ENCODE peak calls at places on chromosomes 13 and 19, in nine cellular contexts. T is heart right ventricle, K is psoas muscle, F is colonic mucosa, X is pancreas, W is body of pancreas, R is WERI-Rb-1, V is tibial artery, P is GM23338. S is an unnamed sample.

GRCh38 chr19:53865918-53866696 is 1.6 kb upstream of the MYADM start:
- DNase-seq in T (peak; percentile 88), K (peak; percentile 89), F (peak; percentile 82), X (peak; percentile 75), W (peak; percentile 56), R (peak; percentile 22), V (peak; percentile 92), P (peak; percentile 85), S (peak; percentile 57)

GRCh38 chr19:11321206-11322126 is 18.0 kb downstream of the RAB3D start:
- DNase-seq in T (no peak), K (no peak), F (no peak), X (no peak), W (no peak), R (peak; percentile 78), V (no peak), P (peak; percentile 48), S (no peak)

GRCh38 chr13:23921451-23921888 is 24.2 kb upstream of the C1QTNF9B start:
- DNase-seq in T (no peak), K (no peak), F (peak; percentile 25), X (no peak), W (no peak), R (no peak), V (no peak), P (peak; percentile 90), S (no peak)

GRCh38 chr13:93284056-93284455 is 57.4 kb downstream of the GPC6 start:
- DNase-seq in T (no peak), K (no peak), F (no peak), X (no peak), W (no peak), R (peak; percentile 63), V (no peak), P (no peak), S (no peak)

GRCh38 chr19:8336665-8337064 is 6.4 kb downstream of the KANK3 start:
- DNase-seq in T (no peak), K (peak; percentile 9), F (no peak), X (no peak), W (no peak), R (no peak), V (no peak), P (no peak), S (no peak)

GRCh38 chr13:50424993-50425392 is 409.7 kb downstream of the KCNRG start:
- DNase-seq in T (no peak), K (no peak), F (no peak), X (no peak), W (no peak), R (no peak), V (no peak), P (no peak), S (no peak)

GRCh38 chr13:110944121-110944967 is 29.5 kb upstream of the ANKRD10 start:
- DNase-seq in T (no peak), K (peak; percentile 35), F (no peak), X (no peak), W (peak; percentile 70), R (peak; percentile 41), V (no peak), P (peak; percentile 60), S (no peak)

GRCh38 chr13:30552567-30552966 is 65.2 kb upstream of the USPL1 start:
- DNase-seq in T (no peak), K (no peak), F (no peak), X (no peak), W (no peak), R (no peak), V (no peak), P (no peak), S (no peak)

GRCh38 chr19:11096210-11096841 is 7.1 kb downstream of the LDLR start:
- DNase-seq in T (peak; percentile 60), K (peak; percentile 73), F (no peak), X (no peak), W (no peak), R (no peak), V (peak; percentile 77), P (no peak), S (no peak)

DNA sequence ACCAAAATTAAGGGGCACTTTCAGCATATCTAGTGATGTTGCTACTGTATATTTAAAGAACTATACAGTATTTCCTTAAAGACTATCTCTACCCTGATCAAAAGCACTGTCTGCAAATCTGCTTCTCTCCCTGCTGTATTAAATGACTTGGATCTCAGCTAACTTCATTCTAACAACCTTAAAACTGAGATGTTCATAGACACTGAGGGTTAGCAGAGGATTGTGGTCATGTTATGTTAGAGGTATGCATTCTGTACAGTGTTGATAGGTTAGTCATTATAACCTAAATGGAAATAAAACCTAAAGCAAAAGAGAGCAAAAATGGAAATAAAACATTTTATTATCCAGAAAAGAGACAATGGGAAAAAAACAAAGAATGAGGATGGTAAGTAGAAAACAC is 9.9 kb downstream of the GPR183 start:
- DNase-seq in T (no peak), K (no peak), F (no peak), X (no peak), W (no peak), R (no peak), V (no peak), P (no peak), S (no peak)
- H3K27ac ChIP-seq in T (no peak overlapping the region), K (no peak overlapping the region), F (peak overlapping the region; percentile 30), X (no peak overlapping the region), W (no peak overlapping the region), R (no peak overlapping the region), V (no peak overlapping the region), P (no peak overlapping the region), S (no peak overlapping the region)

DNA sequence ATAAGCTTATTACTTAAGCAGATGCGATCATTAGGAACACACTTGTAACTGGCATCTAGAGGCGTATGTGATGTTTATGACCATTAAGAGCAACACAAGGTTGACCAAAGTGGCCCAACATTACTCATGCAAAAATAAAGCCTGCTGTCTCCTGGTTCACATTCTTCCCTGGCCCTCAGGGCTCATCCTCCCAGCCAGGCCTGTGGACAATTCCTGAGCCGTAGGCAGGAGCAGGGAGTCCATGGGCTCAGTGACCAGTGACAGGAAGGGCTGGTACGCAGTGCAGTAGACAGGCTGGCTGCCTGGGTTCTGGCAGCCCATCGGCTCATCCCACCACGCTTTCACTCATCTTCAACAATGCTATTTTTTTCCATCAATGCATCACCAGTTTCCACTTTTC is 106.0 kb downstream of the STK24 start:
- DNase-seq in T (no peak), K (no peak), F (no peak), X (no peak), W (no peak), R (no peak), V (no peak), P (no peak), S (no peak)
- H3K36me3 ChIP-seq in T (no peaks in the 10 kb centered on the region), K (peaks cover 37% of the 10 kb centered on the region), F (peaks cover 10% of the 10 kb centered on the region), X (no peaks in the 10 kb centered on the region), W (no peaks in the 10 kb centered on the region), R (peaks cover 64% of the 10 kb centered on the region), V (peaks cover 4% of the 10 kb centered on the region), P (peaks cover 5% of the 10 kb centered on the region), S (peaks cover 22% of the 10 kb centered on the region)

DNA sequence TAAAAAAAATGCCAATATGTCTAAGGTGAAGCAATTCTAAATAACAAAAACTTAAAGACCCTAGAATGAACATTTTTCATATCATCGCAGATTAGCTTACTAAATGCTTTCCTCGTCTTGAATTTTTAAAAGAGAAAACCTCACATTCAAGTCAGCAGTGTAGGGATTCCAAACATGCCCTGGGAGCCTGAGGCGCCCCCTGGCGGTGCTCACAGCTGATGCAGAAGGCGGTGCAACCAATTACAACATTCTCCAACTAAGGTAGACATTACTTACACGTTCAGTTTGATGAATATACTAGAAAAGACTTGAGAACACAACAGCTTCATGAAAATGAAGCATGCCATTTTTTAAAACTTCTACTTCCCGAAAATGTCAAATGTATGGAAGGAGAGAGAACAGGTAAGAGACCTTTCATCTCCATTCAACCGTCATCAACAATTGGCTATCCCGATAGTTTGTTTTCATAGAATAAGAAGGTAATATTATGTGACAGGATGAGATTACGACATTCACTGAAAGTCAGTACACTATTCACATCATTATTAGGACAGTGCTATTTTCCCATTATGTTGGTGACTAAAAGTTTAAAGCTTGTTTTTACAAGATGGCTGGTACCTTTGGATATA is 304.4 kb downstream of the DCLK1 start:
- DNase-seq in T (no peak), K (no peak), F (no peak), X (no peak), W (no peak), R (no peak), V (no peak), P (peak; percentile 51), S (no peak)
- TF ChIP-seq CTCF in T (peak; percentile 19), K (no peak), F (no peak), X (no peak), W (no peak), R (no peak), V (no peak), P (peak; percentile 88), S (no peak)

GRCh38 chr19:1355974-1356865 is 27.5 kb upstream of the NDUFS7 start:
- DNase-seq in T (no peak), K (no peak), F (peak; percentile 64), X (no peak), W (no peak), R (no peak), V (no peak), P (no peak), S (no peak)
- H3K27ac ChIP-seq in T (peak overlapping the region; percentile 45), K (peak overlapping the region; percentile 67), F (peak overlapping the region; percentile 13), X (no peak overlapping the region), W (peak overlapping the region; percentile 95), R (no peak overlapping the region), V (peak overlapping the region; percentile 94), P (no peak overlapping the region), S (no peak overlapping the region)